ENCODE peak calls at places on chromosome 4, in eight cellular contexts. I is transverse colon, F is HCT116, B is endothelial cell of umbilical vein, T is HepG2, V is stomach, D is suprapubic skin, R is spleen. X is an unnamed sample.
A peak's percentile ranks its signal among the peaks of the same experiment; 100 is the strongest.

GRCh38 chr4:2081540-2081939 is 22.4 kb downstream of the NAT8L start:
- DNase-seq in V (peak; percentile 19), F (no peak), T (no peak), B (no peak), D (peak; percentile 16), R (peak; percentile 61), I (no peak), X (no peak)

GRCh38 chr4:121358473-121358872 is 22.3 kb downstream of the QRFPR start:
- DNase-seq in F (peak; percentile 7), I (no peak), D (no peak), T (no peak), B (no peak), R (no peak), V (no peak), X (no peak)

GRCh38 chr4:168059251-168059650 is 33.1 kb upstream of the ANXA10 start:
- DNase-seq in V (no peak), B (no peak), T (no peak), D (no peak), R (no peak), I (no peak), F (no peak), X (no peak)

GRCh38 chr4:58453956-58454355 is 1343.8 kb upstream of the IGFBP7 start:
- DNase-seq in R (no peak), I (no peak), B (no peak), T (no peak), F (no peak), V (no peak), D (no peak), X (no peak)

GRCh38 chr4:69532125-69532524 is 36.4 kb upstream of the UGT2B4 start:
- DNase-seq in D (no peak), I (no peak), R (no peak), F (no peak), T (no peak), B (no peak), V (no peak), X (no peak)

GRCh38 chr4:174657472-174657871 is 135.2 kb upstream of the HPGD start:
- DNase-seq in B (no peak), F (no peak), D (no peak), T (no peak), V (no peak), I (no peak), R (no peak), X (no peak)

GRCh38 chr4:158540125-158540907 is 18.6 kb downstream of the RXFP1 start:
- DNase-seq in V (no peak), D (no peak), F (no peak), T (no peak), I (no peak), R (no peak), B (no peak), X (no peak)

GRCh38 chr4:176102414-176102813 is 36.8 kb downstream of the WDR17 start:
- DNase-seq in B (no peak), I (no peak), V (no peak), R (no peak), F (no peak), D (no peak), T (no peak), X (no peak)

GRCh38 chr4:37389967-37390580 is 145.5 kb downstream of the NWD2 start:
- DNase-seq in R (no peak), F (peak; percentile 48), T (peak; percentile 48), D (no peak), V (no peak), I (peak; percentile 31), B (peak; percentile 61), X (no peak)

GRCh38 chr4:120524237-120524636 is 398.3 kb downstream of the PRDM5 start:
- DNase-seq in R (no peak), V (no peak), T (no peak), D (no peak), B (no peak), F (no peak), I (no peak), X (no peak)

GRCh38 chr4:174848596-174848995 is 19.5 kb upstream of the GLRA3 start:
- DNase-seq in I (no peak), F (no peak), R (no peak), T (no peak), D (no peak), V (no peak), B (no peak), X (no peak)

GRCh38 chr4:144176476-144176875 is 36.0 kb upstream of the GYPA start:
- DNase-seq in V (no peak), I (no peak), T (no peak), D (no peak), F (no peak), B (no peak), R (no peak), X (no peak)

GRCh38 chr4:122764808-122765189 is 32.3 kb downstream of the BBS12 start:
- DNase-seq in R (no peak), V (no peak), F (no peak), I (no peak), D (no peak), T (no peak), B (peak; percentile 44), X (no peak)

GRCh38 chr4:151719045-151719743 is 41.6 kb downstream of the GATB start:
- DNase-seq in T (no peak), V (no peak), B (no peak), F (no peak), D (no peak), R (no peak), I (no peak), X (no peak)

GRCh38 chr4:123144626-123145025 is 222.2 kb upstream of the NUDT6 start:
- DNase-seq in R (no peak), B (no peak), F (no peak), D (no peak), V (no peak), I (no peak), T (peak; percentile 5), X (no peak)

GRCh38 chr4:117134386-117134785 is 49.0 kb upstream of the TRAM1L1 start:
- DNase-seq in T (peak; percentile 20), I (no peak), V (no peak), R (no peak), F (peak; percentile 67), D (no peak), B (peak; percentile 43), X (no peak)

DNA sequence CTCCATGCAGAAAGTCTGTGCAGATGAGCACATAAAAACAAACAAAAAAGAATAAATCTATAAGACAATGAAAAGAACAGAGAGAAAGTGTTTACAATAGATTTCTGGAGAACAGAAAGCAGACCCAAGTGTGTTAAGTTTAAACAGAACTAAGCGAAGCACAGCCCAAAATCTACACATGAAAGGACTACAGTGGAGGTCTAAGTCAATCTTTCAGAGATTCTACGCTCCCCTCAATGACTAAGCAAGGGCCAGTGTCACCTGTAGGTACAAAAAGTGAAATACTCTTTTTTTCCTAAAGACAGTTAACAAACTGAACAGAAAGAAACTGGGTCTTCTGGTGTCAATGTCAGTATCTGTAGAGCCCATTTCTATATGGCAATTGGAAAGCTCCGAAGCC is 18.2 kb downstream of the CLOCK start:
- DNase-seq in F (no peak), T (no peak), B (no peak), V (no peak), I (no peak), R (no peak), D (no peak), X (no peak)
- H3K9me3 ChIP-seq in F (peaks cover 12% of the 10 kb centered on the region), T (peaks cover 6% of the 10 kb centered on the region), B (no peaks in the 10 kb centered on the region), V (peaks cover 15% of the 10 kb centered on the region), I (peaks cover 3% of the 10 kb centered on the region), R (no peaks in the 10 kb centered on the region), D (peaks cover 10% of the 10 kb centered on the region), X (no peaks in the 10 kb centered on the region)

DNA sequence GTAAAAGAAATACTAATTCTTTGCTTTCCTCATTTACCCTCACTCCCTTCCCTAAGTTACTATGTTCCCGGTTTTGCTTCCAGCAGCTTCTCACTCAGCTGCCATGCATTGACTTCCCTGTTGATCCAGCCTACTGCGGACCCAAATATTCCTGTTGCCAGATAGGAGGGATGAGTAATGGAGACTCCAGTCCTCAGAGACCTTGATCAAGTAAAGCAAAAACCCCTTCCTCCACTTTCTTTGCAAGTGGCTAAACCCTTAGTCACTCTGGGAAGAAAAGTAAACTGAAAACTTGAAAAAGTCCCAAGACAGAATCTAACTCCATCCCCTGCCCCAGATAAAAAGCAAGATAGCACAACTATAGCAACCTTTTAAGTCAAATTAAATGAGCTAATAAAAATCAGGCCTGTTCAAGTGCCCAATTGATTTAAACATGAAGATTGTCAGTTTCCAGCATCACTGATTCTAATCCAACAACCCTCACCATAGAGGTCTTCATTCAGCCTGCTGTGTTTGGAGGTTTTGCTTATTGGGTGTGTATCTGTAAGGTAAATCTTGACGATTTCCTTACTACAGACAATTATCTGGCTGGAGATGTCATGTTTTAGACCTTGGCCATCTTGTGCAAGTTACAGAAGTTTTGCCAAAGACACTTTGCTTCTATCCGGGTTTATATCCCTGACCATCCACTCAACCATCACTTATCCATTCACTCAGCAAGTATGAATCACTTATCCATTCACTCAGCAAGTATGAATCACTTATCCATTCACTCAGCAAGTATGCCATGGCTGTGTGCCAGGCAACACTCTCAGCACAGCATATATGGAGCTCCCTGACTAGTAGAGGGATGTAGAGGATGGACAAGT is 17.6 kb downstream of the FGFBP1 start:
- DNase-seq in B (peak; percentile 89), D (no peak), R (no peak), F (peak; percentile 89), T (no peak), I (peak; percentile 66), V (peak; percentile 81), X (no peak)
- TF ChIP-seq POLR2AphosphoS5 in B (peak; percentile 82), D (no peak), R (no peak), F (peak; percentile 77), T (no peak), I (no peak), V (no peak), X (peak; percentile 53)

GRCh38 chr4:5927747-5928146 is 34.9 kb upstream of the CRMP1 start:
- DNase-seq in I (no peak), V (no peak), D (no peak), F (no peak), R (no peak), T (no peak), B (no peak), X (no peak)
- TF ChIP-seq POLR2A in I (no peak), V (no peak), D (no peak), F (no peak), R (no peak), T (no peak), B (no peak), X (no peak)

DNA sequence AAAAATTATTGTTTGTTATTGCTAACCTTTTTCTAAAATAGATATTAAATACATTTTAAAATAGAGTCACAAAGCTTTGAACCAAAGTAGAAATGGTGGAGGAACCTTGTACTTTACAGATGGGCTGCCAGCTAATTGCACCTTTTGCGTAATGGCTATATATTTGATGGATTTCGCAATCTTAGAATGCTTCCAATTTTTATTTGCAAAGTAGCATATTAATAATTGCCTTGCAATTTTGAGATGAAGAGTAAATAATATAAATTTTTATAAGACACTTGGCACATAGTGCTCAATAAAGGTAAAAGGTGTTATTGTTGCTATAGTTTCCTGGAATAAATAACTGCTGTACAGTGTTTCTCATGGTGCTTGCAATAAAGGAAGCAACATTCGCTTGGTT is 533.5 kb downstream of the CCSER1 start:
- DNase-seq in I (no peak), R (no peak), B (no peak), F (no peak), V (no peak), D (no peak), T (no peak), X (no peak)
- H3K9me3 ChIP-seq in I (no peaks in the 10 kb centered on the region), R (no peaks in the 10 kb centered on the region), B (no peaks in the 10 kb centered on the region), F (no peaks in the 10 kb centered on the region), V (no peaks in the 10 kb centered on the region), D (no peaks in the 10 kb centered on the region), T (no peaks in the 10 kb centered on the region), X (no peaks in the 10 kb centered on the region)

DNA sequence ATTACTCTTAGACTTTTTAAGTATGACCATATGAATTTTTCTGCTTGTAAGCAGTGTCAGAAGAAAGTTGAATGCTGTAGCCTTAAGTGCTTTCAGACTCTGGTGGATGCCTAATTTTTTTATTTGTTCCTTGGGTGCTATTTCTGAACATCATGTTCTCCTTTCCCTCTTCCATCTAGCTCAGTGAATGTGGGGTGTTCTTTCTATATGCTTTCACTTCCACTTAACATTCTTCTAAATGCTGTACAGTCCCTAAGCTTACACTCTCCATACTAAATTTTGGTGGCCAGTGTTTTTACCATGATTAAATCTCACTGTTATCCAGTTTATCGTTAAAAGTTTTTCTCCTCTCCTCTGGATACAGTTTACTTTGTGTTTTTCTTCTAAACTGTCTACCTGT is 3.6 kb downstream of the DCK start:
- DNase-seq in I (no peak), B (no peak), V (no peak), T (no peak), F (no peak), D (no peak), R (no peak), X (no peak)
- TF ChIP-seq POLR2AphosphoS5 in I (no peak), B (no peak), V (no peak), T (no peak), F (no peak), D (no peak), R (no peak), X (no peak)

X was measured in upper lobe of left lung.